ENCODE peak calls at places on chromosome 18, in five cellular contexts. V is tibial artery, J is colonic mucosa, P is lung, X is testis. T is an unnamed sample.

GRCh38 chr18:75727479-75727878 is 300.0 kb upstream of the SMIM21 start:
- DNase-seq in X (peak; percentile 86), V (no peak), J (peak; percentile 28), P (no peak), T (no peak)

GRCh38 chr18:51446571-51447210 is 249.2 kb upstream of the MEX3C start:
- DNase-seq in P (no peak), J (no peak), V (no peak), X (no peak), T (no peak)

GRCh38 chr18:22685788-22686187 is 247.3 kb upstream of the RBBP8 start:
- DNase-seq in J (no peak), X (no peak), P (no peak), V (no peak), T (no peak)

GRCh38 chr18:51603111-51603510 is 405.6 kb upstream of the MEX3C start:
- DNase-seq in J (no peak), P (no peak), X (no peak), V (no peak), T (no peak)

GRCh38 chr18:3281456-3282400 is 19.8 kb downstream of the MYL12B start:
- DNase-seq in P (no peak), V (no peak), X (no peak), J (no peak), T (no peak)

GRCh38 chr18:57218281-57218680 is 71.4 kb downstream of the BOD1L2 start:
- DNase-seq in J (no peak), V (no peak), X (no peak), P (no peak), T (no peak)

GRCh38 chr18:26461405-26461804 is 86.9 kb downstream of the KCTD1 start:
- DNase-seq in P (no peak), V (no peak), J (no peak), X (no peak), T (no peak)

GRCh38 chr18:8777846-8778245 is 72.5 kb downstream of the MTCL1 start:
- DNase-seq in P (no peak), X (peak; percentile 9), J (no peak), V (no peak), T (no peak)

GRCh38 chr18:5158587-5158986 is 38.5 kb downstream of the AKAIN1 start:
- DNase-seq in V (no peak), X (no peak), J (no peak), P (no peak), T (no peak)

GRCh38 chr18:63765837-63766236 is 9.4 kb upstream of the SERPINB7 start:
- DNase-seq in X (no peak), V (no peak), J (no peak), P (no peak), T (no peak)

GRCh38 chr18:3525870-3526420 is 76.0 kb downstream of the TGIF1 start:
- DNase-seq in P (no peak), J (no peak), X (peak; percentile 13), V (no peak), T (no peak)

GRCh38 chr18:35345460-35345921 is 1.3 kb upstream of the ZNF24 start:
- DNase-seq in P (no peak), V (no peak), J (no peak), X (peak; percentile 47), T (no peak)

GRCh38 chr18:37578886-37579513 is 13.4 kb upstream of the CELF4 start:
- DNase-seq in P (no peak), V (no peak), J (no peak), X (peak; percentile 38), T (no peak)

GRCh38 chr18:286515-287310 is 18.9 kb upstream of the THOC1 start:
- DNase-seq in V (no peak), X (peak; percentile 17), J (no peak), P (no peak), T (no peak)

GRCh38 chr18:29496276-29496675 is 1319.3 kb upstream of the CDH2 start:
- DNase-seq in J (no peak), P (no peak), X (no peak), V (no peak), T (no peak)

GRCh38 chr18:47915229-47915628 is 15.2 kb downstream of the SMAD2 start:
- DNase-seq in X (no peak), V (no peak), P (no peak), J (no peak), T (no peak)

GRCh38 chr18:57249109-57249508 is 102.2 kb downstream of the BOD1L2 start:
- DNase-seq in V (no peak), X (no peak), J (no peak), P (no peak), T (no peak)

GRCh38 chr18:40926679-40927078 is 1028.4 kb upstream of the PIK3C3 start:
- DNase-seq in X (no peak), V (no peak), J (no peak), P (no peak), T (no peak)

GRCh38 chr18:10687161-10687925 is 161.5 kb downstream of the NAPG start:
- DNase-seq in J (no peak), P (no peak), X (no peak), V (no peak), T (no peak)

GRCh38 chr18:34222025-34222395 is 2.7 kb downstream of the NOL4 start:
- DNase-seq in J (no peak), P (no peak), V (no peak), X (no peak), T (no peak)

GRCh38 chr18:22539045-22539444 is 121.3 kb upstream of the CTAGE1 start:
- DNase-seq in P (no peak), X (peak; percentile 57), J (no peak), V (peak; percentile 85), T (no peak)

GRCh38 chr18:4084501-4084900 is 370.6 kb downstream of the DLGAP1 start:
- DNase-seq in X (no peak), P (no peak), V (no peak), J (no peak), T (no peak)

GRCh38 chr18:39746201-39746600 is 2180.6 kb upstream of the CELF4 start:
- DNase-seq in V (no peak), X (no peak), J (no peak), P (no peak), T (no peak)

GRCh38 chr18:39200153-39200552 is 1634.6 kb upstream of the CELF4 start:
- DNase-seq in X (no peak), J (no peak), P (no peak), V (no peak), T (no peak)

GRCh38 chr18:8277270-8277669 is 332.0 kb upstream of the RAB12 start:
- DNase-seq in X (no peak), P (no peak), J (no peak), V (no peak), T (no peak)

GRCh38 chr18:8706981-8707940 is 1.9 kb downstream of the MTCL1 start:
- DNase-seq in J (no peak), V (peak; percentile 67), P (peak; percentile 53), X (peak; percentile 79), T (no peak)

GRCh38 chr18:38241736-38242135 is 676.1 kb upstream of the CELF4 start:
- DNase-seq in P (no peak), V (no peak), J (no peak), X (no peak), T (no peak)

GRCh38 chr18:3995476-3996102 is 459.5 kb downstream of the DLGAP1 start:
- DNase-seq in J (peak; percentile 62), P (peak; percentile 57), X (peak; percentile 84), V (no peak), T (no peak)

GRCh38 chr18:70384181-70384790 is 95.4 kb downstream of the SOCS6 start:
- DNase-seq in P (no peak), J (peak; percentile 35), V (no peak), X (no peak), T (no peak)

GRCh38 chr18:42072407-42072806 is 117.4 kb downstream of the PIK3C3 start:
- DNase-seq in P (no peak), J (no peak), V (no peak), X (no peak), T (no peak)

GRCh38 chr18:53944721-53945120 is 279.7 kb downstream of the MBD2 start:
- DNase-seq in J (no peak), P (no peak), V (no peak), X (peak; percentile 30), T (no peak)

GRCh38 chr18:5900249-5900648 is 4.9 kb upstream of the TMEM200C start:
- DNase-seq in P (no peak), J (no peak), X (no peak), V (no peak), T (no peak)

GRCh38 chr18:21179590-21180220 is 62.3 kb upstream of the GREB1L start:
- DNase-seq in V (no peak), P (peak; percentile 57), J (peak; percentile 49), X (peak; percentile 77), T (no peak)

DNA sequence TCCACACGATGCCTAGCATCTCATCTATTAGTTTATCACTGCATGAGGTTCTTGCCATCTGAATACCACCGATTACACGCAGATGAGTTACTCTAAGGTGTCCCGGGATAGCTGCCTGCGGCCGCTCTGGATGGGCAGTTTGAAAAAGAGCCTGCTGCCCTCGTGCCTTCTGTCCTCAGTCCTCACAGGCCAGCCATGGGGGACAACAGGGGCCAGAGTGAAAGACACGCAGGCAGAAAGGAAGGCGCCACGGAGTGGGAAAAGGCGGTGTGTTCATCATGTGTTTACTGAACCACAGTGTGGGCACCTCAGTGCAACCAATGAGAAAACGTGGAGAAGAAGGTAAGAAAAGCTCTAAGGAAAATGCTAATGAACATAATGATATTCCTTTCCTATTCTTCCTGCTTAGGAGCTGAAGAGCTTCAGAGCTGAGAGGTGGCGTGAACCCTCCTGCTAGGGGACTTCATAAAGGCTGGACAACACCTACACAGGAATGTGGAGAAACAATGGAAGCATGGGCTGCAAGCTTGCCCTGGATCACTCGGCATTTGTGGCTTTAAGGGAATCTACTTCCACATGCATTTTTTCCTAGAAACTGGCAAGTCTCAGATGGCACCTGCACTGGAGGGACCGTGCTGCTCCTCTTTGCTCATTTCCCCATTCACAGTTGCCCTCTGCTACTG is 50.9 kb downstream of the CABYR start:
- DNase-seq in X (no peak), V (no peak), P (no peak), J (no peak), T (no peak)
- H3K4me1 ChIP-seq in X (no peaks in the 10 kb centered on the region), V (peaks cover 6% of the 10 kb centered on the region), P (no peaks in the 10 kb centered on the region), J (no peaks in the 10 kb centered on the region), T (no peaks in the 10 kb centered on the region)

DNA sequence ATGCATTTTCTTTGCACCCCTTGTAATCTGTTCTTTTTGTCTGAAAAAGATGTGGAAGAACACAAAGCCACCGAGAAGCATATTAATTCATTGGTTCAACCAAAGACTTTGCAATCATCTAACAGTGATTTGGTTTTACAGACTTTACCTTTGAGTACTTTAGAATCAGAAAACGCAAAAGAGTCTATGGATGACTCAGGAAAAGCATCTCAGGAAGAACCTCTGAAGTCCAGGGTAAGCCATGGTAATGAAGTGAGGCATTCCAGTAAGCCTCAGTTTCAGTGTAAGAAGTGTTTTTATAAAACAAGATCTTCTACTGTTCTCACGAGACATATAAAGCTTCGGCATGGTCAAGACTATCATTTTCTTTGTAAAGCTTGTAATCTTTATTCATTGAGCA is 35.2 kb downstream of the ZNF407 start:
- DNase-seq in P (no peak), X (no peak), V (no peak), J (no peak), T (no peak)
- H3K27ac ChIP-seq in P (no peak overlapping the region), X (no peak overlapping the region), V (no peak overlapping the region), J (no peak overlapping the region), T (no peak overlapping the region)

GRCh38 chr18:79436556-79437275 is 41.0 kb downstream of the NFATC1 start:
- DNase-seq in P (no peak), J (no peak), X (no peak), V (no peak), T (no peak)
- H3K36me3 ChIP-seq in P (no peaks in the 10 kb centered on the region), J (no peaks in the 10 kb centered on the region), X (no peaks in the 10 kb centered on the region), V (no peaks in the 10 kb centered on the region), T (peaks cover 15% of the 10 kb centered on the region)

DNA sequence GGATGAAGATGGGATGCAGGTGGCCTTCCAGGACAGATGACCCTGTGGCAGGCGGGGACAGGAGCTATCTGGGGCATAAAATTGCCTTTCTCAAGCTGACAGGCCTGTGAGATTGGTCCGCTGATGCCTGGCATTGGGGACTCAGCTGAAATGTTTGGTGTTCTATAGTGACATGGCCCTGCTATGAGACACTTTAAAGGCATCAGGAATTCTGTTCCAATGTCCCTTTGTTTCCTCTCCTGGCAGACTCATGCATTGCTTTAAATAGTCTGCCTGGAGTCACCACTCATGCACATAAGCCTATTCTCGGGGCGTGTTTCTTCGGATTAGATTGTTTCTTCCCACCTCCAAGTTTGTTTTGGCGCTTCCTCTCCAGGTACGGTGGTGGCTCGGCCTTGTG is 135.8 kb downstream of the ALPK2 start:
- DNase-seq in P (no peak), V (no peak), J (no peak), X (no peak), T (no peak)
- H3K4me1 ChIP-seq in P (no peaks in the 10 kb centered on the region), V (peaks cover 8% of the 10 kb centered on the region), J (no peaks in the 10 kb centered on the region), X (peaks cover 26% of the 10 kb centered on the region), T (peaks cover 8% of the 10 kb centered on the region)

T was measured in thoracic aorta.